ENCODE peak calls at places on chromosomes 11 and 22, in eight cellular contexts. I is HCT116, S is OCI-LY7, B is small intestine, U is PC-3, N is hepatocyte, C is K562, Z is IMR-90. P is an unnamed sample. For H3K4me1, the result is how much of the 10 kb centered on the place peaks cover.

GRCh38 chr11:57399221-57399620 is 8.8 kb upstream of the PRG2 start:
- DNase-seq in I (no peak), S (no peak), B (no peak), U (peak), N (no peak), C (no peak), Z (no peak), P (no peak)

GRCh38 chr11:45926536-45927331 is 4.3 kb downstream of the LARGE2 start:
- DNase-seq in I (no peak), S (no peak), B (no peak), U (no peak), N (peak), C (no peak), Z (no peak), P (no peak)

GRCh38 chr22:33605686-33606085 is 314.6 kb downstream of the LARGE1 start:
- DNase-seq in I (no peak), S (no peak), B (no peak), U (no peak), N (peak), C (no peak), Z (no peak), P (no peak)

GRCh38 chr11:58912124-58912523 is 27.2 kb upstream of the GLYATL1 start:
- DNase-seq in I (no peak), S (no peak), B (no peak), U (peak), N (no peak), C (no peak), Z (peak), P (no peak)

GRCh38 chr11:21710791-21711190 is 482.1 kb upstream of the ANO5 start:
- DNase-seq in I (no peak), S (no peak), B (no peak), U (no peak), N (peak), C (no peak), Z (no peak), P (no peak)

GRCh38 chr22:39654959-39655579 is 84.5 kb downstream of the CACNA1I start:
- DNase-seq in I (no peak), S (peak), B (no peak), U (no peak), N (no peak), C (peak), Z (no peak), P (no peak)

GRCh38 chr11:40054631-40055030 is 1404.8 kb downstream of the LRRC4C start:
- DNase-seq in I (no peak), S (no peak), B (no peak), U (no peak), N (peak), C (no peak), Z (no peak), P (no peak)

GRCh38 chr11:47552086-47552580 is 799 bp downstream of the CELF1 start:
- DNase-seq in I (no peak), S (peak), B (peak), U (peak), N (peak), C (peak), Z (peak), P (peak)

GRCh38 chr11:86174101-86175046 is 70.2 kb upstream of the EED start:
- DNase-seq in I (no peak), S (no peak), B (peak), U (peak), N (peak), C (peak), Z (peak), P (no peak)

GRCh38 chr22:45336971-45337431 is 27.3 kb downstream of the FAM118A start:
- DNase-seq in I (no peak), S (no peak), B (no peak), U (no peak), N (peak), C (no peak), Z (no peak), P (no peak)

GRCh38 chr11:81647374-81647773 is 1086.3 kb downstream of the FAM181B start:
- DNase-seq in I (no peak), S (no peak), B (no peak), U (no peak), N (no peak), C (no peak), Z (no peak), P (no peak)

GRCh38 chr11:64787526-64788320 is 9.4 kb upstream of the SF1 start:
- DNase-seq in I (no peak), S (peak), B (peak), U (peak), N (peak), C (peak), Z (peak), P (peak)

GRCh38 chr11:2071748-2072385 is 67.3 kb downstream of the IGF2 start:
- DNase-seq in I (no peak), S (no peak), B (no peak), U (no peak), N (no peak), C (no peak), Z (no peak), P (no peak)

GRCh38 chr11:94400839-94401772 is at the start of gene GPR83:
- DNase-seq in I (no peak), S (no peak), B (no peak), U (no peak), N (peak), C (no peak), Z (peak), P (no peak)

GRCh38 chr11:94781822-94782221 is 13.7 kb downstream of the AMOTL1 start:
- DNase-seq in I (no peak), S (no peak), B (no peak), U (no peak), N (no peak), C (no peak), Z (peak), P (no peak)

GRCh38 chr11:108522318-108522717 is 24.1 kb upstream of the POGLUT3 start:
- DNase-seq in I (no peak), S (no peak), B (no peak), U (no peak), N (no peak), C (no peak), Z (no peak), P (no peak)

GRCh38 chr11:14980854-14981253 is 8.7 kb upstream of the CALCA start:
- DNase-seq in I (no peak), S (no peak), B (no peak), U (peak), N (no peak), C (no peak), Z (peak), P (no peak)

GRCh38 chr22:31241936-31242335 is 29.8 kb downstream of the LIMK2 start:
- DNase-seq in I (no peak), S (no peak), B (peak), U (no peak), N (no peak), C (no peak), Z (peak), P (no peak)

GRCh38 chr11:6612816-6613136 is 760 bp upstream of the TAF10 start:
- DNase-seq in I (peak), S (no peak), B (peak), U (no peak), N (no peak), C (peak), Z (no peak), P (no peak)

GRCh38 chr22:30325724-30326703 is 727 bp downstream of the TBC1D10A start:
- DNase-seq in I (no peak), S (peak), B (peak), U (no peak), N (peak), C (peak), Z (no peak), P (peak)

GRCh38 chr22:24091551-24092420 is 80.7 kb downstream of the CABIN1 start:
- DNase-seq in I (no peak), S (no peak), B (no peak), U (no peak), N (no peak), C (peak), Z (no peak), P (no peak)

GRCh38 chr22:42300286-42301071 is 30.0 kb upstream of the TCF20 start:
- DNase-seq in I (no peak), S (peak), B (peak), U (peak), N (peak), C (peak), Z (no peak), P (peak)

GRCh38 chr22:30362632-30363281 is 6.0 kb downstream of the CCDC157 start:
- DNase-seq in I (no peak), S (no peak), B (no peak), U (no peak), N (no peak), C (peak), Z (no peak), P (no peak)

GRCh38 chr11:34208266-34209135 is 103.1 kb downstream of the NAT10 start:
- DNase-seq in I (no peak), S (no peak), B (peak), U (no peak), N (peak), C (peak), Z (peak), P (no peak)
- H3K4me1 ChIP-seq in I (half or more), S (under half), B (under half), U (under half), N (under half), C (under half), Z (under half), P (under half)

GRCh38 chr22:20793386-20794131 is 19.6 kb downstream of the SERPIND1 start:
- DNase-seq in I (no peak), S (no peak), B (no peak), U (no peak), N (no peak), C (no peak), Z (no peak), P (no peak)
- H3K4me1 ChIP-seq in I (under half), S (under half), B (under half), U (under half), N (under half), C (under half), Z (under half), P (under half)

GRCh38 chr11:87437844-87438223 is 400.1 kb downstream of the TMEM135 start:
- DNase-seq in I (no peak), S (no peak), B (no peak), U (peak), N (no peak), C (no peak), Z (peak), P (no peak)
- H3K4me1 ChIP-seq in I (under half), S (under half), B (under half), U (under half), N (under half), C (under half), Z (under half), P (under half)

DNA sequence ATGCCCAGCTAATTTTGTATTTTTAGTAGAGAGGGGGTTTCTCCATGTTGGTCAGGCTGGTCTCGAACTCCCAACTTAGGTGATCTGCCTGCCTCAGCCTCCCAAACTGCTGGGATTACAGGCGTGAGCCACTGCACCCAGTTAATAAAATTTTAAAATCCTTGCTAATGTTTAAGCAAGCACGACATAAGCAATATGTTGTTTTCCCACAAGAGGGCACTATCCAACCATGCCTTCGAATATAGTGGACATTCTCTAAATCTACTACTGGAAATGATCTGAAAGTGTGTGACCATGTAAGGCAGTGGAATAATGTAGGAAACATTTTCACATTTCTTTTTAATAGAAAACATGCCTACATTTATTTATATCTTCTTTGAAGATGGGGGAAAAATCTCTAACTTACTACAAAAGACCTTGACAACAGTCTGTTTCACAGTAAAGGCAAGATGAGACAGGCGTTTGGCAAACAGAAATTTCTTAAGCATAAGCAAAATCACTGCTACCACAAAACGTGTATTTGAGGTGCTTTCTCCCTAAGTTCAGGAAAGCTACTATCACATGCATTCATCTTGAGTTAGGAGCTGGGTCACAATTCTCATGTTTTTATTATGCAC is 38.2 kb downstream of the PITPNB start:
- DNase-seq in I (peak), S (peak), B (peak), U (peak), N (peak), C (peak), Z (peak), P (peak)
- H3K4me1 ChIP-seq in I (under half), S (under half), B (under half), U (under half), N (under half), C (under half), Z (under half), P (under half)